ENCODE peak calls at places on chromosomes 7 and 10, in ten cellular contexts. One of them, this sample, is unnamed.

GRCh38 chr7:6160191-6160623 is 112.2 kb downstream of the CYTH3 start:
- DNase-seq in CD4-positive, CD25-positive, alpha-beta regulatory T cell: no peak
- DNase-seq in RPMI7951: peak
- DNase-seq in germinal center: no peak
- DNase-seq in heart left ventricle: peak
- DNase-seq in cardiac muscle cell: peak
- DNase-seq in NCI-H774: no peak
- DNase-seq in left colon: peak
- DNase-seq in EH: peak
- DNase-seq in glutamatergic neuron: peak
- DNase-seq in this sample: no peak

GRCh38 chr7:100220833-100221718 is 1.3 kb downstream of the PVRIG start:
- DNase-seq in CD4-positive, CD25-positive, alpha-beta regulatory T cell: peak
- DNase-seq in RPMI7951: no peak
- DNase-seq in germinal center: peak
- DNase-seq in heart left ventricle: no peak
- DNase-seq in cardiac muscle cell: no peak
- DNase-seq in NCI-H774: no peak
- DNase-seq in left colon: peak
- DNase-seq in EH: no peak
- DNase-seq in glutamatergic neuron: no peak
- DNase-seq in this sample: no peak

GRCh38 chr10:119620241-119620753 is 23.5 kb upstream of the TIAL1 start:
- DNase-seq in CD4-positive, CD25-positive, alpha-beta regulatory T cell: no peak
- DNase-seq in RPMI7951: peak
- DNase-seq in germinal center: no peak
- DNase-seq in heart left ventricle: no peak
- DNase-seq in cardiac muscle cell: peak
- DNase-seq in NCI-H774: no peak
- DNase-seq in left colon: no peak
- DNase-seq in EH: peak
- DNase-seq in glutamatergic neuron: no peak
- DNase-seq in this sample: no peak

GRCh38 chr10:11036424-11037011 is 18.8 kb downstream of the CELF2 start:
- DNase-seq in CD4-positive, CD25-positive, alpha-beta regulatory T cell: no peak
- DNase-seq in RPMI7951: peak
- DNase-seq in germinal center: no peak
- DNase-seq in heart left ventricle: no peak
- DNase-seq in cardiac muscle cell: peak
- DNase-seq in NCI-H774: peak
- DNase-seq in left colon: peak
- DNase-seq in EH: peak
- DNase-seq in glutamatergic neuron: peak
- DNase-seq in this sample: no peak

GRCh38 chr7:85074016-85074415 is 112.8 kb downstream of the SEMA3D start:
- DNase-seq in CD4-positive, CD25-positive, alpha-beta regulatory T cell: no peak
- DNase-seq in RPMI7951: no peak
- DNase-seq in germinal center: no peak
- DNase-seq in heart left ventricle: no peak
- DNase-seq in cardiac muscle cell: no peak
- DNase-seq in NCI-H774: no peak
- DNase-seq in left colon: no peak
- DNase-seq in EH: no peak
- DNase-seq in glutamatergic neuron: no peak
- DNase-seq in this sample: no peak

GRCh38 chr7:10708447-10708846 is 265.2 kb upstream of the PHF14 start:
- DNase-seq in CD4-positive, CD25-positive, alpha-beta regulatory T cell: peak
- DNase-seq in RPMI7951: no peak
- DNase-seq in germinal center: no peak
- DNase-seq in heart left ventricle: no peak
- DNase-seq in cardiac muscle cell: no peak
- DNase-seq in NCI-H774: no peak
- DNase-seq in left colon: no peak
- DNase-seq in EH: no peak
- DNase-seq in glutamatergic neuron: peak
- DNase-seq in this sample: no peak

GRCh38 chr10:80276335-80276734 is 13.1 kb downstream of the MAT1A start:
- DNase-seq in CD4-positive, CD25-positive, alpha-beta regulatory T cell: no peak
- DNase-seq in RPMI7951: no peak
- DNase-seq in germinal center: no peak
- DNase-seq in heart left ventricle: no peak
- DNase-seq in cardiac muscle cell: no peak
- DNase-seq in NCI-H774: no peak
- DNase-seq in left colon: no peak
- DNase-seq in EH: no peak
- DNase-seq in glutamatergic neuron: no peak
- DNase-seq in this sample: no peak

GRCh38 chr10:93654201-93654600 is 41.9 kb downstream of the PDE6C start:
- DNase-seq in CD4-positive, CD25-positive, alpha-beta regulatory T cell: no peak
- DNase-seq in RPMI7951: no peak
- DNase-seq in germinal center: no peak
- DNase-seq in heart left ventricle: no peak
- DNase-seq in cardiac muscle cell: no peak
- DNase-seq in NCI-H774: no peak
- DNase-seq in left colon: no peak
- DNase-seq in EH: no peak
- DNase-seq in glutamatergic neuron: no peak
- DNase-seq in this sample: no peak

GRCh38 chr7:99422625-99423024 is 13.9 kb downstream of the BUD31 start:
- DNase-seq in CD4-positive, CD25-positive, alpha-beta regulatory T cell: no peak
- DNase-seq in RPMI7951: no peak
- DNase-seq in germinal center: no peak
- DNase-seq in heart left ventricle: no peak
- DNase-seq in cardiac muscle cell: no peak
- DNase-seq in NCI-H774: peak
- DNase-seq in left colon: peak
- DNase-seq in EH: no peak
- DNase-seq in glutamatergic neuron: no peak
- DNase-seq in this sample: no peak

GRCh38 chr7:73622909-73623797 is 1.2 kb downstream of the MLXIPL start:
- DNase-seq in CD4-positive, CD25-positive, alpha-beta regulatory T cell: no peak
- DNase-seq in RPMI7951: no peak
- DNase-seq in germinal center: no peak
- DNase-seq in heart left ventricle: no peak
- DNase-seq in cardiac muscle cell: peak
- DNase-seq in NCI-H774: no peak
- DNase-seq in left colon: peak
- DNase-seq in EH: no peak
- DNase-seq in glutamatergic neuron: no peak
- DNase-seq in this sample: no peak

GRCh38 chr10:25639646-25640045 is 294.4 kb upstream of the MYO3A start:
- DNase-seq in CD4-positive, CD25-positive, alpha-beta regulatory T cell: no peak
- DNase-seq in RPMI7951: peak
- DNase-seq in germinal center: no peak
- DNase-seq in heart left ventricle: no peak
- DNase-seq in cardiac muscle cell: peak
- DNase-seq in NCI-H774: no peak
- DNase-seq in left colon: no peak
- DNase-seq in EH: no peak
- DNase-seq in glutamatergic neuron: no peak
- DNase-seq in this sample: no peak

GRCh38 chr10:34544400-34544799 is 270.7 kb downstream of the PARD3 start:
- DNase-seq in CD4-positive, CD25-positive, alpha-beta regulatory T cell: no peak
- DNase-seq in RPMI7951: no peak
- DNase-seq in germinal center: no peak
- DNase-seq in heart left ventricle: no peak
- DNase-seq in cardiac muscle cell: no peak
- DNase-seq in NCI-H774: no peak
- DNase-seq in left colon: no peak
- DNase-seq in EH: no peak
- DNase-seq in glutamatergic neuron: no peak
- DNase-seq in this sample: no peak

GRCh38 chr10:5107860-5108526 is 13.8 kb downstream of the AKR1C3 start:
- DNase-seq in CD4-positive, CD25-positive, alpha-beta regulatory T cell: no peak
- DNase-seq in RPMI7951: no peak
- DNase-seq in germinal center: no peak
- DNase-seq in heart left ventricle: no peak
- DNase-seq in cardiac muscle cell: no peak
- DNase-seq in NCI-H774: no peak
- DNase-seq in left colon: no peak
- DNase-seq in EH: no peak
- DNase-seq in glutamatergic neuron: no peak
- DNase-seq in this sample: no peak

GRCh38 chr10:2933924-2934323 is 133.4 kb upstream of the PFKP start:
- DNase-seq in CD4-positive, CD25-positive, alpha-beta regulatory T cell: no peak
- DNase-seq in RPMI7951: no peak
- DNase-seq in germinal center: no peak
- DNase-seq in heart left ventricle: no peak
- DNase-seq in cardiac muscle cell: no peak
- DNase-seq in NCI-H774: no peak
- DNase-seq in left colon: no peak
- DNase-seq in EH: no peak
- DNase-seq in glutamatergic neuron: no peak
- DNase-seq in this sample: no peak

This sample was measured in anterior cingulate cortex.